ENCODE peak calls at places on chromosomes 11 and 22, in ten cellular contexts. One of them, this sample, is unnamed.

GRCh38 chr11:107018274-107018901 is at the start of gene GUCY1A2:
- DNase-seq in iPS DF 6.9: no peak
- DNase-seq in GM06990: peak
- DNase-seq in heart right ventricle: peak
- DNase-seq in CD8-positive, alpha-beta T cell: no peak
- DNase-seq in fibroblast of lung: peak
- DNase-seq in astrocyte: peak
- DNase-seq in GM23338: peak
- DNase-seq in right cardiac atrium: no peak
- DNase-seq in psoas muscle: peak
- DNase-seq in this sample: no peak

GRCh38 chr11:17813391-17814059 is 78.9 kb downstream of the KCNC1 start:
- DNase-seq in fibroblast of lung: peak
- DNase-seq in GM23338: no peak
- DNase-seq in astrocyte: peak
- DNase-seq in iPS DF 6.9: no peak
- DNase-seq in psoas muscle: no peak
- DNase-seq in right cardiac atrium: no peak
- DNase-seq in GM06990: no peak
- DNase-seq in CD8-positive, alpha-beta T cell: no peak
- DNase-seq in heart right ventricle: no peak
- DNase-seq in this sample: peak

GRCh38 chr11:57763568-57763967 is 2.0 kb downstream of the CTNND1 start:
- DNase-seq in psoas muscle: no peak
- DNase-seq in GM06990: no peak
- DNase-seq in GM23338: peak
- DNase-seq in CD8-positive, alpha-beta T cell: no peak
- DNase-seq in right cardiac atrium: no peak
- DNase-seq in astrocyte: peak
- DNase-seq in fibroblast of lung: peak
- DNase-seq in iPS DF 6.9: no peak
- DNase-seq in heart right ventricle: no peak
- DNase-seq in this sample: peak

GRCh38 chr11:18705651-18706281 is 7.2 kb downstream of the TMEM86A start:
- DNase-seq in CD8-positive, alpha-beta T cell: no peak
- DNase-seq in right cardiac atrium: peak
- DNase-seq in fibroblast of lung: no peak
- DNase-seq in iPS DF 6.9: no peak
- DNase-seq in astrocyte: no peak
- DNase-seq in GM23338: peak
- DNase-seq in GM06990: no peak
- DNase-seq in psoas muscle: peak
- DNase-seq in heart right ventricle: peak
- DNase-seq in this sample: no peak

GRCh38 chr11:96197221-96197620 is 145.8 kb downstream of the MAML2 start:
- DNase-seq in GM06990: no peak
- DNase-seq in CD8-positive, alpha-beta T cell: no peak
- DNase-seq in fibroblast of lung: peak
- DNase-seq in heart right ventricle: no peak
- DNase-seq in right cardiac atrium: no peak
- DNase-seq in iPS DF 6.9: no peak
- DNase-seq in astrocyte: peak
- DNase-seq in psoas muscle: no peak
- DNase-seq in GM23338: no peak
- DNase-seq in this sample: peak

GRCh38 chr11:97610854-97611253 is 1221.0 kb downstream of the JRKL start:
- DNase-seq in heart right ventricle: no peak
- DNase-seq in GM23338: peak
- DNase-seq in iPS DF 6.9: no peak
- DNase-seq in astrocyte: no peak
- DNase-seq in right cardiac atrium: no peak
- DNase-seq in fibroblast of lung: no peak
- DNase-seq in CD8-positive, alpha-beta T cell: no peak
- DNase-seq in psoas muscle: no peak
- DNase-seq in GM06990: no peak
- DNase-seq in this sample: no peak

GRCh38 chr22:20001082-20001638 is 15.5 kb downstream of the ARVCF start:
- DNase-seq in GM06990: no peak
- DNase-seq in heart right ventricle: peak
- DNase-seq in fibroblast of lung: peak
- DNase-seq in GM23338: peak
- DNase-seq in astrocyte: peak
- DNase-seq in psoas muscle: peak
- DNase-seq in iPS DF 6.9: no peak
- DNase-seq in right cardiac atrium: peak
- DNase-seq in CD8-positive, alpha-beta T cell: peak
- DNase-seq in this sample: no peak

GRCh38 chr11:2093575-2094353 is 45.4 kb downstream of the IGF2 start:
- DNase-seq in astrocyte: peak
- DNase-seq in fibroblast of lung: peak
- DNase-seq in right cardiac atrium: peak
- DNase-seq in GM06990: no peak
- DNase-seq in psoas muscle: peak
- DNase-seq in GM23338: no peak
- DNase-seq in iPS DF 6.9: no peak
- DNase-seq in CD8-positive, alpha-beta T cell: no peak
- DNase-seq in heart right ventricle: peak
- DNase-seq in this sample: no peak

GRCh38 chr11:119319702-119320592 is 3.0 kb upstream of the MCAM start:
- DNase-seq in GM23338: no peak
- DNase-seq in iPS DF 6.9: no peak
- DNase-seq in psoas muscle: peak
- DNase-seq in fibroblast of lung: no peak
- DNase-seq in right cardiac atrium: peak
- DNase-seq in astrocyte: no peak
- DNase-seq in CD8-positive, alpha-beta T cell: no peak
- DNase-seq in GM06990: no peak
- DNase-seq in heart right ventricle: peak
- DNase-seq in this sample: no peak

GRCh38 chr11:75467311-75467710 is 34.3 kb upstream of the KLHL35 start:
- DNase-seq in fibroblast of lung: no peak
- DNase-seq in CD8-positive, alpha-beta T cell: no peak
- DNase-seq in astrocyte: no peak
- DNase-seq in heart right ventricle: no peak
- DNase-seq in GM23338: no peak
- DNase-seq in iPS DF 6.9: no peak
- DNase-seq in right cardiac atrium: no peak
- DNase-seq in GM06990: no peak
- DNase-seq in psoas muscle: no peak
- DNase-seq in this sample: no peak

DNA sequence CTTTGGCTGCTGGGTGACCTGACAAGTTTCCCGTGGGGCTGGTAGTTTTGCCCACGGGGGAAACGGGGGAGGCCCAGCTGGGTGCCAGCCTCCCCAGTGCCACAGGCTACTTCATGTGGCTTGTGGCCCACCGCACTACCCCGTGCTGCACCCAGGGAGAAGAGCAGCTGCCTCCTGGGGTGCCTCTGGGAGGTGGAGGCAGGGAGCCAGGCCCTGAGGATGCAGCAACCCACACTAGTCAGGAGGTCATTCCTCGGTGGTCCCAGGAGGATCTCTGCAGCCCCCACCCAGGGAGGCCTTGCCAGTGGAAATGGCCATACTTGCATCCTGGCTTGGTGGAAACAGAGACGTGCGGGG is 3.5 kb downstream of the PIM3 start:
- DNase-seq in right cardiac atrium: no peak
- DNase-seq in GM23338: no peak
- DNase-seq in psoas muscle: no peak
- DNase-seq in CD8-positive, alpha-beta T cell: peak
- DNase-seq in fibroblast of lung: no peak
- DNase-seq in heart right ventricle: peak
- DNase-seq in astrocyte: no peak
- DNase-seq in iPS DF 6.9: no peak
- DNase-seq in GM06990: peak
- DNase-seq in this sample: no peak
- H3K4me3 ChIP-seq in right cardiac atrium: no peak
- H3K4me3 ChIP-seq in GM23338: no peak
- H3K4me3 ChIP-seq in psoas muscle: peak
- H3K4me3 ChIP-seq in CD8-positive, alpha-beta T cell: no peak
- H3K4me3 ChIP-seq in fibroblast of lung: no peak
- H3K4me3 ChIP-seq in heart right ventricle: peak
- H3K4me3 ChIP-seq in astrocyte: no peak
- H3K4me3 ChIP-seq in iPS DF 6.9: no peak
- H3K4me3 ChIP-seq in GM06990: peak
- H3K4me3 ChIP-seq in this sample: no peak

DNA sequence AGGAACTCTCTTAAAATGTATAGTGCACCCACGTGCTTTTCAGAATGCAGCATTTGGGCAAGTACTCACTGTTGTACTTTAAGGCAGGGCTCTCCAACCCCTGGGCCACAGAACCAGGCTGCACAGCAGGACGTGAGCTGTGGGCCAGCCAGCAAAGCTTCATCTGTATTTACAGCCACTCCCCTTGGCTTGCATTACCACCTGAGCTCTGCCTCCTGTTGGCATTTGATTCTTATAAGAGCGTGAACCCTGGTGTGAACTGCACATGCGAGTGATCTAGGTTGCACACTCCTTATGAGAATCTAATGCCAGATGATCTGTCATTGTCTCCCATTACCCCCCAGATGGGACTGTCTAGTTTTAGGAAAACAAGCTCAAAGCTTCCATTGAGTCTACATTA is 3.0 kb downstream of the C11orf58 start:
- DNase-seq in psoas muscle: no peak
- DNase-seq in fibroblast of lung: no peak
- DNase-seq in CD8-positive, alpha-beta T cell: no peak
- DNase-seq in heart right ventricle: no peak
- DNase-seq in GM06990: no peak
- DNase-seq in iPS DF 6.9: no peak
- DNase-seq in astrocyte: no peak
- DNase-seq in right cardiac atrium: no peak
- DNase-seq in GM23338: peak
- DNase-seq in this sample: no peak
- H3K4me3 ChIP-seq in psoas muscle: peak
- H3K4me3 ChIP-seq in fibroblast of lung: no peak
- H3K4me3 ChIP-seq in CD8-positive, alpha-beta T cell: no peak
- H3K4me3 ChIP-seq in heart right ventricle: no peak
- H3K4me3 ChIP-seq in GM06990: peak
- H3K4me3 ChIP-seq in iPS DF 6.9: no peak
- H3K4me3 ChIP-seq in astrocyte: no peak
- H3K4me3 ChIP-seq in right cardiac atrium: no peak
- H3K4me3 ChIP-seq in GM23338: peak
- H3K4me3 ChIP-seq in this sample: no peak

DNA sequence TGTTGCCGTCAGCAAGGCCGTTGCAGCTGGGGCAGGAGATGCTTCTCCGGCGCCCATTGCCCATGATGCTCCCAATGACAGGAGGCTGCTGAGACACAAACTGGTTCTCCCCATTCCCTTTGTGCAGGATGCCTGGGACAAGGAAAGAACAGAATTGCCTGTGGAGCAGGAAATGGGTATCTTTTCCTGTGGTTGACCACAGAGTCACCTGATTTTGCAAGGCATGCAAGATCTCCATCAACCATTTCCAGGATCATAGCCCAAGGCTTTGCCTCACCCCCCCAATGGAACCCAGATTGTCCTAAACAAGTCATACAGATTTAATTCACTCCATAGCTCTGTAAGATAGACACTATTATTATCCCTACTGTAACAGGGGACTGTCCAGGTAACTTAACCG is 148.1 kb upstream of the NARS2 start:
- DNase-seq in right cardiac atrium: no peak
- DNase-seq in CD8-positive, alpha-beta T cell: no peak
- DNase-seq in iPS DF 6.9: no peak
- DNase-seq in heart right ventricle: no peak
- DNase-seq in psoas muscle: no peak
- DNase-seq in astrocyte: peak
- DNase-seq in GM06990: no peak
- DNase-seq in GM23338: no peak
- DNase-seq in fibroblast of lung: peak
- DNase-seq in this sample: peak
- H3K4me3 ChIP-seq in right cardiac atrium: no peak
- H3K4me3 ChIP-seq in CD8-positive, alpha-beta T cell: no peak
- H3K4me3 ChIP-seq in iPS DF 6.9: no peak
- H3K4me3 ChIP-seq in heart right ventricle: no peak
- H3K4me3 ChIP-seq in psoas muscle: no peak
- H3K4me3 ChIP-seq in astrocyte: no peak
- H3K4me3 ChIP-seq in GM06990: no peak
- H3K4me3 ChIP-seq in GM23338: no peak
- H3K4me3 ChIP-seq in fibroblast of lung: no peak
- H3K4me3 ChIP-seq in this sample: no peak

DNA sequence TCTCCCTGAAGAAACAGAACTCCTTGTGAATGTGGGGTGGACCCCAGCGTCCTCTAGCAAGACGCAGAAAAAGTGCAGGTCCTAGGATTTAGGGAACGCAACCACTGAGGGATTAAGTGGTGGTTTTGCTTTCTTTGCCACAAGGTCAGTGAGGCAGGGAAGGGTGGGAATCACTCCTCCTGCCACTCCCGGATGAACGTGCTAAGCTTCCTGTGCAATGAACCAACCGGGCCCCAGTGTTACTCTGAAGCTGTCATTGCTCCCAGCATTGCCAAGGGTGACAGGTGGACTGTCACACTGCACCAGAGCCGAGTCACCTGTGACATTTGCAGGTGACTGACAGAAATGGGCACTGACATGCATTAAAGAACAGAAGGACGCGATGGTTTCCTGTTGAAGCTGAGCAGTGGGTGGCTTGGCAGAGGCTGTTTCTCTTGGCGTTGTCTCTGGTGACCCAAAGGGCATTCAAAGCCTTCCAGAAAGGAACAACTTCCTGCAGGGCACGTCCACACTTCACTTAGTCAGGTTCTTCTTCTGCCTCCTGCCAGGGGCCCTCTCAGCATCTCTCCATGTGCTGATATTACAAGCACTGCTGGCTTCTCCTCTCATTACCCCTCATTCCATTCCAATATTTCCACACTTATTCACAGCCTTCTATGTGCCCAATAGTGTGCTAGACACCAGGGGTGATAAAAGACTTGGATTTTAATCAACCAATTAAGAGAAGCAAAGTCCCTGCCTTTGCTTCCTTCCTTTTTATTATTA is 9.7 kb downstream of the KIRREL3 start:
- DNase-seq in heart right ventricle: no peak
- DNase-seq in astrocyte: peak
- DNase-seq in GM06990: no peak
- DNase-seq in right cardiac atrium: no peak
- DNase-seq in CD8-positive, alpha-beta T cell: no peak
- DNase-seq in psoas muscle: no peak
- DNase-seq in GM23338: no peak
- DNase-seq in fibroblast of lung: peak
- DNase-seq in iPS DF 6.9: no peak
- DNase-seq in this sample: peak
- H3K4me3 ChIP-seq in heart right ventricle: no peak
- H3K4me3 ChIP-seq in astrocyte: no peak
- H3K4me3 ChIP-seq in GM06990: no peak
- H3K4me3 ChIP-seq in right cardiac atrium: no peak
- H3K4me3 ChIP-seq in CD8-positive, alpha-beta T cell: no peak
- H3K4me3 ChIP-seq in psoas muscle: no peak
- H3K4me3 ChIP-seq in GM23338: no peak
- H3K4me3 ChIP-seq in fibroblast of lung: no peak
- H3K4me3 ChIP-seq in iPS DF 6.9: no peak
- H3K4me3 ChIP-seq in this sample: no peak

DNA sequence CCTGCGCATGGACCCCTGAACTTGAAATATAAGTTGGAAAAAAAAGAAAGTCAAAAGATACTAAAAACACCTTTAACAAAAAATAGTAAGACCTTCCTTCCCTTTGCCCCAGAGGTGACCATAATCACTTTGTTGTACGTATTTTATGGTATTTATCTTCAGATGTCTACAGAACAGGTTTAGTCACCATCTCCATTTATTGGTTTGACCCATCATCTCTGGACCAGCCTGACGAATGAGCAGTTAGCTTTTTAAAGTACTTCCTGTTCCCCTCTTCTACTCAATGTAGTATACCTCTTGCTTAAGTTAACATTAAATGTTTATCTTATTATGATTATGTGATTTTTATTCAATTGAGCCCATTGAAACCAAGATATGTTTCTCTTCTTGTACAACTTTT is 64.7 kb upstream of the CREB3L1 start:
- DNase-seq in heart right ventricle: no peak
- DNase-seq in fibroblast of lung: no peak
- DNase-seq in GM06990: no peak
- DNase-seq in right cardiac atrium: no peak
- DNase-seq in psoas muscle: no peak
- DNase-seq in CD8-positive, alpha-beta T cell: no peak
- DNase-seq in iPS DF 6.9: no peak
- DNase-seq in astrocyte: no peak
- DNase-seq in GM23338: no peak
- DNase-seq in this sample: no peak
- H3K4me3 ChIP-seq in heart right ventricle: no peak
- H3K4me3 ChIP-seq in fibroblast of lung: no peak
- H3K4me3 ChIP-seq in GM06990: no peak
- H3K4me3 ChIP-seq in right cardiac atrium: no peak
- H3K4me3 ChIP-seq in psoas muscle: no peak
- H3K4me3 ChIP-seq in CD8-positive, alpha-beta T cell: no peak
- H3K4me3 ChIP-seq in iPS DF 6.9: no peak
- H3K4me3 ChIP-seq in astrocyte: no peak
- H3K4me3 ChIP-seq in GM23338: no peak
- H3K4me3 ChIP-seq in this sample: no peak

This sample was measured in fibroblast of the aortic adventitia.